ENCODE peak calls at places on chromosomes 6 and 20, in four cellular contexts. D is effector memory CD4-positive, alpha-beta T cell; K is HepG2; G is lower lobe of right lung. B is an unnamed sample. For H3K36me3, the result is how much of the 10 kb centered on the place peaks cover.

GRCh38 chr6:42963855-42964605 is 3.5 kb downstream of the GNMT start:
- DNase-seq in G (no peak), D (no peak), K (peak), B (peak)

GRCh38 chr6:142195862-142196536 is 48.9 kb downstream of the VTA1 start:
- DNase-seq in K (no peak), G (no peak), D (no peak), B (no peak)

GRCh38 chr20:16107172-16107870 is 465.9 kb downstream of the KIF16B start:
- DNase-seq in K (no peak), G (no peak), D (no peak), B (no peak)

GRCh38 chr6:42879372-42880239 is at the start of gene RPL7L1:
- DNase-seq in D (peak), G (peak), K (peak), B (peak)

GRCh38 chr20:32356935-32357868 is 929 bp upstream of the ASXL1 start:
- DNase-seq in D (no peak), G (no peak), K (peak), B (peak)

GRCh38 chr6:148263010-148263409 is 79.6 kb upstream of the SASH1 start:
- DNase-seq in G (no peak), D (no peak), K (no peak), B (no peak)

GRCh38 chr6:34602318-34603111 is 46.4 kb upstream of the SPDEF start:
- DNase-seq in D (no peak), K (peak), G (no peak), B (no peak)

GRCh38 chr6:112117554-112117953 is 30.2 kb downstream of the FAM229B start:
- DNase-seq in G (no peak), D (no peak), K (no peak), B (no peak)

GRCh38 chr20:17669306-17669931 is 12.6 kb downstream of the RRBP1 start:
- DNase-seq in G (no peak), K (no peak), D (no peak), B (no peak)

GRCh38 chr6:83815631-83816030 is 37.5 kb upstream of the RIPPLY2 start:
- DNase-seq in G (no peak), D (no peak), K (no peak), B (no peak)

GRCh38 chr20:20184711-20185110 is 132.4 kb downstream of the CFAP61 start:
- DNase-seq in D (no peak), G (no peak), K (no peak), B (no peak)

GRCh38 chr20:52118233-52118632 is 73.3 kb downstream of the ZFP64 start:
- DNase-seq in G (no peak), K (no peak), D (no peak), B (no peak)

GRCh38 chr6:30156262-30156599 is 4.8 kb downstream of the TRIM10 start:
- DNase-seq in D (no peak), G (no peak), K (peak), B (no peak)

GRCh38 chr6:131163886-131164285 is 28.6 kb downstream of the AKAP7 start:
- DNase-seq in D (no peak), K (peak), G (no peak), B (no peak)

GRCh38 chr20:33606114-33606771 is 55.9 kb upstream of the C20orf144 start:
- DNase-seq in G (no peak), D (no peak), K (no peak), B (no peak)

GRCh38 chr20:32566379-32567374 is 18.5 kb downstream of the NOL4L start:
- DNase-seq in K (no peak), D (no peak), G (no peak), B (no peak)

GRCh38 chr6:13194852-13195251 is 133.5 kb downstream of the TBC1D7 start:
- DNase-seq in G (peak), D (no peak), K (peak), B (peak)

GRCh38 chr6:16769131-16769985 is 8.1 kb upstream of the ATXN1 start:
- DNase-seq in G (no peak), K (peak), D (peak), B (no peak)

GRCh38 chr6:148559848-148560433 is 186.9 kb upstream of the UST start:
- DNase-seq in G (peak), K (peak), D (peak), B (peak)

GRCh38 chr20:4893709-4894108 is 107.6 kb downstream of the SLC23A2 start:
- DNase-seq in G (no peak), D (no peak), K (no peak), B (no peak)

GRCh38 chr20:9146649-9147048 is 77.8 kb downstream of the PLCB4 start:
- DNase-seq in G (no peak), D (no peak), K (no peak), B (no peak)

GRCh38 chr20:18223399-18223798 is 64.9 kb upstream of the ZNF133 start:
- DNase-seq in K (no peak), G (no peak), D (no peak), B (no peak)

GRCh38 chr6:19210849-19211590 is 626.1 kb upstream of the ID4 start:
- DNase-seq in D (no peak), G (no peak), K (peak), B (peak)

GRCh38 chr6:95248501-95248900 is 328.8 kb upstream of the MANEA start:
- DNase-seq in K (no peak), D (no peak), G (no peak), B (no peak)

GRCh38 chr6:75143186-75143585 is 62.7 kb downstream of the COL12A1 start:
- DNase-seq in D (no peak), K (no peak), G (no peak), B (no peak)

GRCh38 chr6:157631838-157632237 is 191.2 kb upstream of the SNX9 start:
- DNase-seq in D (no peak), K (no peak), G (no peak), B (no peak)

GRCh38 chr6:101163611-101164010 is 229.9 kb upstream of the GRIK2 start:
- DNase-seq in D (no peak), K (no peak), G (no peak), B (peak)

GRCh38 chr6:35052694-35053565 is 88.2 kb downstream of the TCP11 start:
- DNase-seq in G (no peak), K (no peak), D (no peak), B (peak)

GRCh38 chr6:114712129-114712662 is 369.4 kb upstream of the HS3ST5 start:
- DNase-seq in D (no peak), K (no peak), G (no peak), B (no peak)

GRCh38 chr20:6920991-6921613 is 153.6 kb downstream of the BMP2 start:
- DNase-seq in G (no peak), D (no peak), K (no peak), B (no peak)

GRCh38 chr20:19274412-19275015 is 62.1 kb downstream of the SLC24A3 start:
- DNase-seq in K (no peak), G (no peak), D (no peak), B (no peak)

GRCh38 chr6:3331498-3331897 is 72.8 kb downstream of the PSMG4 start:
- DNase-seq in G (no peak), D (no peak), K (no peak), B (no peak)
- H3K4me3 ChIP-seq in G (no peak), D (no peak), K (no peak), B (no peak)

GRCh38 chr6:144493035-144493910 is 208.1 kb downstream of the UTRN start:
- DNase-seq in G (no peak), K (no peak), D (no peak), B (no peak)

GRCh38 chr6:144485531-144485930 is 200.4 kb downstream of the UTRN start:
- DNase-seq in D (no peak), K (no peak), G (no peak), B (no peak)

GRCh38 chr6:144488590-144488989 is 203.5 kb downstream of the UTRN start:
- DNase-seq in D (no peak), G (no peak), K (no peak), B (no peak)
- H3K36me3 ChIP-seq in D (half or more), G (half or more), K (half or more), B (under half)

GRCh38 chr6:25025919-25026301 is 90.2 kb upstream of the RIPOR2 start:
- DNase-seq in G (no peak), K (no peak), D (no peak), B (no peak)

GRCh38 chr6:25028346-25028745 is 92.6 kb upstream of the RIPOR2 start:
- DNase-seq in K (no peak), G (no peak), D (no peak), B (no peak)

GRCh38 chr6:25026723-25027122 is 91.0 kb upstream of the RIPOR2 start:
- DNase-seq in K (no peak), G (peak), D (no peak), B (peak)

GRCh38 chr6:25025248-25025918 is 89.6 kb upstream of the RIPOR2 start:
- DNase-seq in K (no peak), G (no peak), D (no peak), B (no peak)

DNA sequence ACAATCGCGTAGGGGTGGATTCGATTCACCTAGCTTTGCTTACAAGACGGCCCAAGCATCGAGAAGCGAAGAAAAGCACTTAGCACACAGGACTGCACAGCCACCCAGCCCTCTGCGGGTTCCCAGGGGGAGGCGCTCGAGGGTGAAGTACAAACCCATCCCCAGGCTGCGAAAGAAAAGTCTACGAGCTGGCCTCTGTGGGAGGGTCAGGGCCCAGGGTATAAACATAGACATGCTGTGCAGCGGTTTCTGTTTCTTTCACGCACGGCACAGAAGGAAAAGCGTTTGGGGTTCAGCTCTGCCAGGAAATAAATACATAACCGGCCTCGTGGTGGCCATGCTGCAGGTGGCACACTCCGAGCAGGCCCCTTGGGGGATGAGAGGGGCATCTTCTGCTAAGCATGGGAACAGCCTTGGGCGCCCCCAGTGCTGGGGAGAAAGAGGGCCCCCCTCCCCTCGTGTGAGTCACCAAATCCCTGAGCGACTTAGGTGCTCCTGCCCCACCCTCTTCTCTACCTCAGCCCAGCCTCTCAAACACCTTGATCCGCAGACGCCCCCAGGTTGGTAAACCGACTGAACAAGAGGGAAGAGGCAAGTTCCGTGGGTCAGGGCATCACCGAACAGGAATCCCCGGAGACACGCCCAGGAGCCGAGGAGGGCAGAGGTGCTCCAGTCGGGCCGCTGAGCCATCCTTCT is 91.6 kb upstream of the RIPOR2 start:
- DNase-seq in K (no peak), G (peak), D (peak), B (peak)
- H3K4me3 ChIP-seq in K (no peak), G (peak), D (peak), B (no peak)

DNA sequence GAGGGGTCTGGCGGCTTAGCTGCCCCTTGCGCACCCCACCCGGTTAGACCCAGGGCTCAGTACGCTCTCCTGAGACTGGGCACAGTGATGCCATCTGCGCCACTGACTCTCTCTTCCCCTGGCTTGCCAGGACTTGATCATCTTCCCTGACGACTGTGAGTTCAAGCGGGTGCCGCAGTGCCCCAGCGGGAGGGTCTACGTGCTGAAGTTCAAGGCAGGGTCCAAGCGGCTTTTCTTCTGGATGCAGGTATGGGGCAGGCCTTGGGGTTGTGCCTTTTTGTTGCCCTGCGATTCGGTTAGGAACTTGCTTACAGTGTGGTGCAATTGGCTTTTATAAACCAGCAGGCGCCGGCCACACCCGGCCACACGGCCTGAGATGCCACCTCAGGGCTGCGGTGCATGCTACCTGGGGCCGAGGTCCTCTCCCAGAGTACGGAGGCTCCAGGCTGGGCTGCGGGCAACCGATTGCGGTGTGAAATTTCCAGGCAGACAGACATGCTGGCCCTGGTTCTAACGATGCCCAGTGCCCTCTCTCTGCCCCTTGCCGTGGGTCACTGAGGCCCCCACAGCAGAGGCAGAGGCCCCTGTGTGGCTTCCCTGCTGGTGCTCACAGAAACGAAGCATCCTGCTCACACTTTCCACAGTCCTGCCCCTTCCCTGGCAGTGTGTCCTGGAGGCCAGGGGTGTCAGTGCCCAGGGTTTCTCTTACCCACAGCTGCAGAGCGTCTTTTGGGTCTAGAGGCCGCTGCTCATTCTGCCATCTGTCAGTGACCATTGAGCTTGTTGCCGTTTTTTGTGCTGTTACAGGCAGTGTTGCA is 1.7 kb downstream of the ADRM1 start:
- DNase-seq in G (no peak), D (no peak), K (no peak), B (no peak)
- H3K36me3 ChIP-seq in G (half or more), D (under half), K (under half), B (under half)

GRCh38 chr20:58179083-58179431 is 49.4 kb downstream of the ANKRD60 start:
- DNase-seq in D (no peak), K (no peak), G (peak), B (no peak)

GRCh38 chr20:58182521-58183140 is 45.8 kb downstream of the ANKRD60 start:
- DNase-seq in D (no peak), K (no peak), G (no peak), B (no peak)

GRCh38 chr20:58175836-58176235 is 52.6 kb downstream of the ANKRD60 start:
- DNase-seq in K (no peak), G (peak), D (no peak), B (no peak)

GRCh38 chr20:58177799-58178198 is 50.7 kb downstream of the ANKRD60 start:
- DNase-seq in K (no peak), G (peak), D (no peak), B (no peak)

DNA sequence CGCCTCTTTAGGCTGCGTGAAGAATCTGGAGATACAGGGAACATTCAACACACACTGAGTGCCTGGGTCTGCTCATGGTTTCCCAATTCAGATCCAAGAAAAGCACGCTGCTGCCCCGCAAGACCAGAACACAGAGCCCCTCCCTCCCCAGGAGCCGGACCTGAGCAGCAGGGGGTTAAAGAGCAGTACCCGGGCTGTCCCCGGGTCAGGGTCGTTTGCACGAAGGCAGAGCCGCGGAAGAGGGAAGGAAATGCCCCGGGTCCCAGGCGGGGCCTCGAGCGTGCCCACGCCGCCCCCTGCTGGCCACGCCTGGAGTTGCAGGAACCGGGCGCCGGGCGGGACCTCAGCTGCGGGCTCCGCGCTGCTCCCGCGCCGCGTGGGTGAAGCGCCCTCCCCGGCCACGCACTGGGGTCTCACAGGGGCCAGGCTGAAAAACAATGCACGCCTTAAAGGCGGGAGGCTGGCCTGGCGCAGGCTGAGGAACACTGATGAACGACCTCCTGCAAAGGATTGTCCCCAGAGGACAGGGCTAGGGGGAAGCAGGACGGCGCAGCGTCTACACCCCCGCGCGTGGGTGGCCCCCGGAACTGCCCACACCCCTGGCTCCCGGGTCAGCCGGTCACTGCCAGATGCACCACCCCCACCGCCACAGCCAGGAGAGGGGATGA is 48.9 kb downstream of the ANKRD60 start:
- DNase-seq in D (peak), G (peak), K (peak), B (peak)
- H3K4me3 ChIP-seq in D (peak), G (peak), K (peak), B (peak)

DNA sequence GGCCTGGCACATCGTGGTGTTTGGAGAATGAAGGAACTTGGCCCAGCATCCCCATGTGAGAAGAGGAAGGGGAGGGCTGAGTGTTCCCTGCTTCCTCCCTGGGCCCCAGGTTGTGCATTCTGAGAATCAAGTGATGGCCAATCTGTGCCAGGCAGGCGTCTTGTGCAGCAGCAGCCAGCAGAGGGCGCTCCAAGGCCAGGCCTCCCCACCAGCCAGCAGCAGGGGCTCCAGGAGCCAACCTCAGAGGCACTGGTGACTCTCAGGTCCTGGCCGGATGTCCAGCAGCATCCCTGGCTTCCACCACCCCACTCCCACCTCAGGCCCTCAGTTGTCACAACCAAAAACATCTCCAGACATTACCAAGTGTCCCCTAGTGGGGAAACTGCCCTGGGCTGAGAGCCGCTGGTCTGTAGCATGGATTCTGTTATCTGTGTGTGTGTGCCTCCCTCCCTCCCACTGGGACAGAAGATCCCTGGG is 192.0 kb downstream of the PREX1 start:
- DNase-seq in G (peak), D (peak), K (peak), B (peak)
- H3K36me3 ChIP-seq in G (half or more), D (half or more), K (under half), B (under half)

DNA sequence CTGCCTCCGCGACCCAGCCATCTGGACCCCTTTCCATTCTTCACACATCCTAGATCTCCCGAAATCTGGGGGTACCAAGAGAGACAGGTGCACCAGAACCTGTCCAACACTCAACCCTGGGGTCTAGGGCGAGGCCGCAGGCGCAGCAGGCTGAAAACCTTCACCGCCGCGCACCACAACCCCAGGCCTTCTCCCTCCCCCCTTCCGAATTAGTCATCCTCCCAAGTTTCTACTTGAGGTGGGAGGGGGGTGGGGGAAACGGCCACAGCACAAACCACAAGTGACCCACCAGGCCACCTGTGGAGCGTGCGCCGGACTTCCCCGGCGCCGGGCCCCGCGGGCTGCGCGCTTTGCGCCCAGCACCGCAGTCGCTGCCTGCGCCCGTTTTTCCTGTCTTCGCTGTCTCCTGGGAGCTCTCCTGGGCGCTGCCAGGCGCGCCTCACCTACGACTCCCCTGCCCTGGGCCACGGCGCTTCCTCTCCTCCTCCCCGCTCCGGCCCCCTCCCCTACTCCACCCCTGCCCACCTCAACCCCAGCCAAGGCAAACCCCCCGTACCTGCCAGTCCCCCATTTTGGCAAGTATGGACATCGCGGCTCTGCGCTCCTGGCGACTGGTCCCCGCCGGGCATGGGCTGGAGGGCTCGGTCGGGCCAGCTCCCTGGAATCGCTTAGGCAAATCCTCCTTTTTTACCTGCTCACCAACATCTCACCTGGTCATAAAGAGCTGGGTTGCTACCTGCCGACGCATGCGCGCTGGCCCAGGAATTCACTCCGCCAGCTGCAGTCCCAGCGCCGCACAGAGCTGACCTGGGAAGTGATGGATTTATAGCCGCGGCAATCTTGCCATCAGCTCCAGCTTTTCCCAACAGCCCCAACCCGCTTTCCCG is 4.2 kb upstream of the TFAP2A start:
- DNase-seq in K (no peak), D (no peak), G (peak), B (peak)
- H3K4me3 ChIP-seq in K (no peak), D (no peak), G (no peak), B (peak)

GRCh38 chr20:1389703-1390385 is 3.0 kb downstream of the FKBP1A start:
- DNase-seq in K (no peak), G (no peak), D (no peak), B (peak)
- H3K36me3 ChIP-seq in K (under half), G (under half), D (under half), B (under half)

DNA sequence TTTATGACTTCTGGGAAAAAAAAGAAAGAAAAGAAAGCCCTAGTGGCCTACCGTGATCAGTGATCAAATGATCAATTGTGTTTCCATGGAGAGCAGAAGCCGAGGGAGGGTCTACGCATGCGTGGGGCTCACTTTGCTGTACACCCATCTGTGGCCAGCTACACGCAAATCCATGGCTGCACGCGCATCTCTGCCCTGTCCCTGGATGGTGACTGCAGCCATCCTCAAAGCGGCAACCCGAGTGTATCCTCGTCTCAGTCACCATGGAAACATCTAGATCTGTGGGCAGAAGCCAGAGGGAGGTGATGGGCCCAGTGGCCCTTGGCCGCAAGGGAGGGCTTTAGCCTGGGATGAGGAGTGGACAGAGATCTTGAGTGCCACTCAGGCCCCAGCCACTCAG is 786 bp upstream of the ULBP3 start:
- DNase-seq in G (no peak), D (no peak), K (no peak), B (no peak)
- H3K4me3 ChIP-seq in G (peak), D (peak), K (no peak), B (no peak)

B was measured in H7.